ENCODE peak calls at places on chromosomes 3 and 15, in seven cellular contexts. W is HFF-Myc, H is body of pancreas, P is pancreas, T is cardiac fibroblast, B is choroid plexus epithelial cell, A is T-helper 1 cell. V is an unnamed sample.

GRCh38 chr15:73941044-73941443 is 14.8 kb downstream of the LOXL1 start:
- DNase-seq in W (no peak), H (no peak), P (no peak), T (peak; percentile 87), B (peak; percentile 91), A (no peak), V (no peak)

GRCh38 chr15:40108061-40108854 is 421 bp downstream of the BMF start:
- DNase-seq in W (no peak), H (peak; percentile 72), P (peak; percentile 88), T (peak; percentile 67), B (peak; percentile 44), A (no peak), V (no peak)

GRCh38 chr3:31106912-31107311 is 212.5 kb upstream of the GADL1 start:
- DNase-seq in W (no peak), H (no peak), P (no peak), T (peak; percentile 22), B (peak; percentile 46), A (no peak), V (no peak)

GRCh38 chr3:194042947-194043346 is 93.0 kb upstream of the HES1 start:
- DNase-seq in W (peak; percentile 61), H (no peak), P (no peak), T (peak; percentile 18), B (peak; percentile 36), A (no peak), V (no peak)

GRCh38 chr3:35748144-35748543 is 108.8 kb downstream of the ARPP21 start:
- DNase-seq in W (no peak), H (no peak), P (no peak), T (no peak), B (no peak), A (no peak), V (no peak)

GRCh38 chr15:52728899-52729298 is 49.7 kb upstream of the ATOSA start:
- DNase-seq in W (peak; percentile 65), H (no peak), P (no peak), T (peak; percentile 25), B (peak; percentile 63), A (no peak), V (no peak)

GRCh38 chr3:42670670-42671069 is 14.7 kb upstream of the KLHL40 start:
- DNase-seq in W (no peak), H (no peak), P (no peak), T (no peak), B (no peak), A (no peak), V (no peak)

GRCh38 chr3:194688207-194688711 is 2.6 kb downstream of the FAM43A start:
- DNase-seq in W (no peak), H (peak; percentile 42), P (no peak), T (peak; percentile 54), B (peak; percentile 62), A (peak; percentile 21), V (no peak)

GRCh38 chr15:41011055-41011815 is 58.0 kb downstream of the CHAC1 start:
- DNase-seq in W (no peak), H (no peak), P (no peak), T (peak; percentile 38), B (peak; percentile 38), A (no peak), V (no peak)

GRCh38 chr3:183371672-183371968 is 56.8 kb downstream of the MCF2L2 start:
- DNase-seq in W (no peak), H (no peak), P (no peak), T (no peak), B (peak; percentile 28), A (no peak), V (no peak)

GRCh38 chr3:115040673-115041286 is 106.3 kb downstream of the ZBTB20 start:
- DNase-seq in W (peak; percentile 10), H (peak; percentile 42), P (no peak), T (peak; percentile 72), B (peak; percentile 76), A (peak; percentile 8), V (no peak)

GRCh38 chr15:37764733-37765191 is 169.7 kb upstream of the TMCO5A start:
- DNase-seq in W (peak; percentile 56), H (peak; percentile 50), P (no peak), T (peak; percentile 77), B (peak; percentile 87), A (no peak), V (no peak)

GRCh38 chr3:156626104-156626503 is 48.3 kb upstream of the TIPARP start:
- DNase-seq in W (no peak), H (no peak), P (no peak), T (no peak), B (no peak), A (no peak), V (no peak)

GRCh38 chr3:31917303-31917903 is 63.7 kb downstream of the OSBPL10 start:
- DNase-seq in W (no peak), H (no peak), P (no peak), T (peak; percentile 16), B (peak; percentile 25), A (no peak), V (no peak)

GRCh38 chr15:95922431-95922830 is 408.1 kb upstream of the NR2F2 start:
- DNase-seq in W (no peak), H (peak; percentile 15), P (no peak), T (no peak), B (no peak), A (no peak), V (no peak)

GRCh38 chr15:65328506-65329297 is 24.2 kb downstream of the RNU5B-1 start:
- DNase-seq in W (no peak), H (no peak), P (no peak), T (no peak), B (no peak), A (no peak), V (no peak)